ENCODE peak calls at places on chromosomes 4 and X, in eight cellular contexts. N, T, C, R, B, H, G and U are unnamed samples.

GRCh38 chrX:97605271-97605670 is 721.6 kb downstream of the RPA4 start:
- DNase-seq in R (no peak), N (no peak), T (no peak), H (no peak), B (no peak), G (no peak), C (no peak), U (no peak)

GRCh38 chr4:186714006-186714675 is 9.5 kb downstream of the FAT1 start:
- DNase-seq in N (no peak), G (no peak), C (no peak), H (no peak), T (no peak), R (no peak), B (no peak), U (no peak)

GRCh38 chr4:176444741-176445140 is 125.0 kb downstream of the SPCS3 start:
- DNase-seq in G (no peak), N (no peak), R (no peak), T (no peak), B (peak; percentile 61), H (no peak), C (peak; percentile 84), U (no peak)

GRCh38 chrX:36436286-36436860 is 516.8 kb downstream of the CFAP47 start:
- DNase-seq in B (no peak), H (no peak), N (no peak), G (no peak), C (no peak), T (no peak), R (no peak), U (no peak)

GRCh38 chrX:79089897-79090584 is 54.4 kb upstream of the GPR174 start:
- DNase-seq in R (no peak), C (no peak), B (no peak), H (no peak), G (no peak), T (no peak), N (no peak), U (no peak)

GRCh38 chr4:163959932-163960331 is 465.4 kb downstream of the TMA16 start:
- DNase-seq in C (no peak), H (no peak), T (no peak), B (no peak), R (no peak), G (no peak), N (no peak), U (no peak)

GRCh38 chr4:38889143-38889542 is 21.5 kb downstream of the FAM114A1 start:
- DNase-seq in N (no peak), C (peak; percentile 85), B (peak; percentile 77), G (no peak), R (no peak), T (no peak), H (peak; percentile 33), U (no peak)

GRCh38 chrX:124325732-124326131 is 6.7 kb upstream of the TEX13D start:
- DNase-seq in R (no peak), N (no peak), B (no peak), C (no peak), H (no peak), G (no peak), T (no peak), U (no peak)

GRCh38 chrX:132751043-132751690 is 207.3 kb downstream of the HS6ST2 start:
- DNase-seq in G (peak; percentile 62), C (no peak), T (no peak), R (no peak), N (no peak), H (no peak), B (no peak), U (no peak)

GRCh38 chr4:95506264-95506663 is 42.5 kb downstream of the UNC5C start:
- DNase-seq in G (peak; percentile 80), B (peak; percentile 13), T (no peak), R (no peak), N (no peak), H (no peak), C (peak; percentile 59), U (no peak)

GRCh38 chr4:128718793-128719192 is 90.7 kb upstream of the JADE1 start:
- DNase-seq in G (peak; percentile 57), R (no peak), T (no peak), C (peak; percentile 63), B (no peak), N (no peak), H (peak; percentile 55), U (no peak)

GRCh38 chr4:120692964-120693363 is 229.6 kb downstream of the PRDM5 start:
- DNase-seq in C (peak; percentile 87), H (peak; percentile 38), R (no peak), N (no peak), B (peak; percentile 91), T (no peak), G (no peak), U (no peak)

GRCh38 chr4:146243141-146243882 is 29.0 kb downstream of the REELD1 start:
- DNase-seq in H (no peak), G (peak; percentile 58), B (peak; percentile 33), R (peak; percentile 36), T (peak; percentile 33), C (no peak), N (peak; percentile 93), U (peak; percentile 10)

GRCh38 chr4:169404959-169405358 is 134.2 kb upstream of the SH3RF1 start:
- DNase-seq in N (peak; percentile 10), H (no peak), T (no peak), R (peak; percentile 17), G (peak; percentile 55), B (peak; percentile 91), C (no peak), U (no peak)

GRCh38 chrX:5823861-5824260 is 404.8 kb downstream of the NLGN4X start:
- DNase-seq in N (no peak), R (no peak), T (no peak), G (peak; percentile 0), B (no peak), H (no peak), C (no peak), U (no peak)

GRCh38 chr4:80259012-80259411 is 7.5 kb upstream of the FGF5 start:
- DNase-seq in R (no peak), C (no peak), G (no peak), T (no peak), N (no peak), B (no peak), H (no peak), U (no peak)

GRCh38 chr4:150104401-150105027 is 26.3 kb downstream of the DCLK2 start:
- DNase-seq in C (no peak), R (no peak), H (no peak), G (no peak), T (no peak), N (no peak), B (no peak), U (no peak)

GRCh38 chr4:7876096-7876993 is 63.3 kb downstream of the AFAP1 start:
- DNase-seq in C (peak; percentile 58), R (no peak), G (peak; percentile 83), H (no peak), B (no peak), N (peak; percentile 72), T (peak; percentile 43), U (no peak)

GRCh38 chr4:121668368-121669162 is 28.2 kb downstream of the ANXA5 start:
- DNase-seq in C (peak; percentile 98), R (no peak), H (peak; percentile 99), B (peak; percentile 30), N (no peak), T (no peak), G (no peak), U (no peak)

GRCh38 chr4:188270273-188271069 is 131.2 kb downstream of the TRIML1 start:
- DNase-seq in G (peak; percentile 25), N (no peak), T (no peak), H (no peak), C (no peak), R (no peak), B (no peak), U (no peak)

GRCh38 chr4:3677671-3678070 is 88.5 kb upstream of the ADRA2C start:
- DNase-seq in B (no peak), C (no peak), T (no peak), H (no peak), N (peak; percentile 66), G (no peak), R (no peak), U (no peak)

GRCh38 chrX:39853417-39853816 is 244.3 kb downstream of the BCOR start:
- DNase-seq in C (no peak), N (no peak), H (no peak), R (no peak), G (no peak), B (no peak), T (no peak), U (no peak)

GRCh38 chrX:53992589-53992988 is 51.7 kb downstream of the PHF8 start:
- DNase-seq in N (no peak), G (no peak), C (no peak), R (no peak), H (no peak), T (no peak), B (peak; percentile 34), U (no peak)

GRCh38 chrX:14354541-14354940 is 174.8 kb upstream of the GLRA2 start:
- DNase-seq in G (no peak), H (peak; percentile 32), N (no peak), R (no peak), B (no peak), T (no peak), C (peak; percentile 56), U (no peak)

GRCh38 chr4:168560184-168560834 is 63.5 kb downstream of the PALLD start:
- DNase-seq in H (no peak), B (peak; percentile 78), R (no peak), G (no peak), T (no peak), N (no peak), C (peak; percentile 76), U (no peak)

GRCh38 chr4:176548571-176548970 is 228.8 kb downstream of the SPCS3 start:
- DNase-seq in B (peak; percentile 79), T (no peak), C (peak; percentile 54), R (no peak), G (peak; percentile 40), H (no peak), N (no peak), U (no peak)

GRCh38 chrX:49271341-49271740 is 1.7 kb downstream of the PPP1R3F start:
- DNase-seq in B (peak; percentile 49), G (no peak), C (no peak), T (no peak), R (no peak), H (no peak), N (no peak), U (no peak)

GRCh38 chr4:161496-162284 is 37.4 kb downstream of the ZNF718 start:
- DNase-seq in N (no peak), T (no peak), C (peak; percentile 8), B (peak; percentile 0), H (no peak), G (peak; percentile 23), R (no peak), U (no peak)
- H3K4me3 ChIP-seq in N (no peak overlapping the region), T (no peak overlapping the region), C (no peak overlapping the region), B (no peak overlapping the region), H (no peak overlapping the region), G (no peak overlapping the region), R (no peak overlapping the region), U (peak overlapping the region; percentile 12)

GRCh38 chrX:47217121-47217851 is 1.2 kb upstream of the CDK16 start:
- DNase-seq in G (peak; percentile 73), R (no peak), C (no peak), N (no peak), H (no peak), T (no peak), B (peak; percentile 91), U (no peak)
- H3K4me3 ChIP-seq in G (no peak overlapping the region), R (peak overlapping the region; percentile 18), C (peak overlapping the region; percentile 17), N (peak overlapping the region; percentile 24), H (peak overlapping the region; percentile 8), T (no peak overlapping the region), B (peak overlapping the region; percentile 10), U (peak overlapping the region; percentile 64)

GRCh38 chrX:94252204-94252603 is 578.2 kb downstream of the FAM133A start:
- DNase-seq in C (no peak), T (no peak), H (no peak), G (no peak), N (no peak), R (no peak), B (no peak), U (no peak)
- H3K4me3 ChIP-seq in C (no peak overlapping the region), T (no peak overlapping the region), H (no peak overlapping the region), G (no peak overlapping the region), N (no peak overlapping the region), R (no peak overlapping the region), B (no peak overlapping the region), U (no peak overlapping the region)

GRCh38 chr4:76195326-76195725 is 18.3 kb downstream of the SCARB2 start:
- DNase-seq in R (no peak), C (peak; percentile 53), N (no peak), B (peak; percentile 58), G (no peak), H (no peak), T (no peak), U (no peak)
- H3K4me3 ChIP-seq in R (no peak overlapping the region), C (no peak overlapping the region), N (no peak overlapping the region), B (no peak overlapping the region), G (no peak overlapping the region), H (no peak overlapping the region), T (no peak overlapping the region), U (no peak overlapping the region)